ENCODE peak calls at places on chromosomes 2 and 18, in five cellular contexts. E is upper lobe of left lung, F is right atrium auricular region, C is fibroblast of pulmonary artery, A is mesendoderm. H is an unnamed sample.

GRCh38 chr2:75525434-75526308 is 35.1 kb downstream of the EVA1A start:
- DNase-seq in E (no peak), F (no peak), C (no peak), A (no peak), H (no peak)

GRCh38 chr18:31046916-31047315 is 4.4 kb upstream of the DSC3 start:
- DNase-seq in E (no peak), F (no peak), C (no peak), A (no peak), H (no peak)

GRCh38 chr18:56068030-56068671 is 480.2 kb upstream of the TCF4 start:
- DNase-seq in E (no peak), F (no peak), C (peak; percentile 20), A (peak; percentile 57), H (no peak)

GRCh38 chr18:42053188-42053781 is 98.3 kb downstream of the PIK3C3 start:
- DNase-seq in E (peak; percentile 50), F (no peak), C (peak; percentile 79), A (peak; percentile 51), H (no peak)

GRCh38 chr2:20925265-20925889 is 102.5 kb upstream of the LDAH start:
- DNase-seq in E (no peak), F (no peak), C (peak; percentile 2), A (peak; percentile 40), H (no peak)

GRCh38 chr2:8148260-8148880 is 533.5 kb upstream of the ID2 start:
- DNase-seq in E (no peak), F (no peak), C (peak; percentile 87), A (peak; percentile 10), H (peak; percentile 41)

GRCh38 chr2:211138551-211138950 is 582.2 kb downstream of the CPS1 start:
- DNase-seq in E (no peak), F (no peak), C (no peak), A (no peak), H (no peak)

GRCh38 chr2:206154197-206154596 is 5.0 kb downstream of the NDUFS1 start:
- DNase-seq in E (no peak), F (no peak), C (peak; percentile 45), A (peak; percentile 56), H (no peak)

GRCh38 chr18:71431171-71431570 is 1113.0 kb downstream of the CBLN2 start:
- DNase-seq in E (no peak), F (no peak), C (no peak), A (no peak), H (no peak)

GRCh38 chr18:21341141-21341540 is 99.1 kb downstream of the GREB1L start:
- DNase-seq in E (no peak), F (no peak), C (no peak), A (no peak), H (no peak)

GRCh38 chr2:45214550-45214949 is 205.3 kb upstream of the SIX2 start:
- DNase-seq in E (no peak), F (no peak), C (no peak), A (no peak), H (no peak)

GRCh38 chr2:240435955-240436625 is 627 bp downstream of the GPC1 start:
- DNase-seq in E (no peak), F (no peak), C (peak; percentile 8), A (peak; percentile 60), H (no peak)

GRCh38 chr2:207911856-207912255 is 113.5 kb downstream of the PLEKHM3 start:
- DNase-seq in E (no peak), F (no peak), C (no peak), A (no peak), H (no peak)

GRCh38 chr2:207911215-207911614 is 114.1 kb downstream of the PLEKHM3 start:
- DNase-seq in E (no peak), F (no peak), C (no peak), A (no peak), H (no peak)

GRCh38 chr2:207913772-207914358 is 111.5 kb downstream of the PLEKHM3 start:
- DNase-seq in E (no peak), F (no peak), C (no peak), A (no peak), H (no peak)

GRCh38 chr2:207919164-207919919 is 106.0 kb downstream of the PLEKHM3 start:
- DNase-seq in E (no peak), F (no peak), C (no peak), A (no peak), H (no peak)

DNA sequence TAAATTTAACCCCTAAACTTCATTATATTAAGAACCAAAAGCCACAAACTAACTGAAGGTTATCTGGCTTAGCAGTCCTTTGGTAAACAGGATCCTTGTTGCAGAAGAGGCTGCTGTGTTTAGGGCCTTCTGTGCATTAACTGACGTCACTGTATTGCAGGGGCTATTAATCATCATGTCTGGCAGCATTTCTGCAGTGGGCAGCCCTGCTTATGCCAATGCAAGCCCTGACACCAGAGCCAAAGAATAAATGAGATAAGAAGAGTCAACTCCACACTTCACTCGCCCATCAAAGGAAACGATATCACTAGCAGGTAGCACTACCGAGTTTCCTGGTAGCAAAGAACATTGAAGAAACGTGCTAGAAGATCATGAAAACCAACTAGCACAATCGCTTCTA is 110.6 kb downstream of the PLEKHM3 start:
- DNase-seq in E (no peak), F (no peak), C (no peak), A (no peak), H (no peak)
- H3K4me3 ChIP-seq in E (no peak overlapping the region), F (no peak overlapping the region), C (no peak overlapping the region), A (no peak overlapping the region), H (no peak overlapping the region)

DNA sequence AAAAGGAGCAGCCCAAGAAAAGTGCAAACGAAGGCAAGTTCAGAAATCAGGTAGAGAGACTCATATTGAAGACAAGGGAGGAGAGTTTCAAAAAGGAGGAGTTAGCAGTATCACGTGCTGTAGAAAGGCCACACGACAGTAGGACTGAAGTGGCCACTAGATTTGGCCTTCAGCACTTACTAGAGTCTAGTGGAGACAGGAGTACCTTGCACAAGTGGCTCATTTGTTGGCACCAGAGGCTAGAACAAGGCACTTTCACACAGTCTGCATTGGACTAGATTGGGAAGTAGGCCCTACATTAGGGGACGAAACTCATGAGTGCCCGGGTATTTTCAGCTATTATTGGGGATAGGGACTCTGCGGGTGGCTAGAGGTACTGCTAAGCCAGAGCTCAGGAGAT is 1.6 kb upstream of the NCOA1 start:
- DNase-seq in E (peak; percentile 83), F (no peak), C (no peak), A (peak; percentile 39), H (no peak)
- H3K4me3 ChIP-seq in E (no peak overlapping the region), F (no peak overlapping the region), C (no peak overlapping the region), A (no peak overlapping the region), H (no peak overlapping the region)

GRCh38 chr2:127103243-127104165 is 3.5 kb downstream of the BIN1 start:
- DNase-seq in E (peak; percentile 20), F (no peak), C (no peak), A (no peak), H (no peak)

GRCh38 chr2:127100261-127101047 is 6.5 kb downstream of the BIN1 start:
- DNase-seq in E (no peak), F (no peak), C (peak; percentile 33), A (peak; percentile 68), H (no peak)

GRCh38 chr2:127101756-127102463 is 5.0 kb downstream of the BIN1 start:
- DNase-seq in E (no peak), F (no peak), C (no peak), A (no peak), H (no peak)

GRCh38 chr2:127102464-127103242 is 4.3 kb downstream of the BIN1 start:
- DNase-seq in E (no peak), F (no peak), C (no peak), A (no peak), H (no peak)

GRCh38 chr2:127101048-127101611 is 5.8 kb downstream of the BIN1 start:
- DNase-seq in E (no peak), F (no peak), C (no peak), A (no peak), H (no peak)
- H3K4me3 ChIP-seq in E (no peak overlapping the region), F (no peak overlapping the region), C (no peak overlapping the region), A (no peak overlapping the region), H (no peak overlapping the region)

GRCh38 chr2:118209727-118210126 is 121.5 kb downstream of the INSIG2 start:
- DNase-seq in E (no peak), F (no peak), C (no peak), A (no peak), H (no peak)

GRCh38 chr2:118202707-118203303 is 114.5 kb downstream of the INSIG2 start:
- DNase-seq in E (no peak), F (no peak), C (peak; percentile 59), A (peak; percentile 70), H (no peak)

DNA sequence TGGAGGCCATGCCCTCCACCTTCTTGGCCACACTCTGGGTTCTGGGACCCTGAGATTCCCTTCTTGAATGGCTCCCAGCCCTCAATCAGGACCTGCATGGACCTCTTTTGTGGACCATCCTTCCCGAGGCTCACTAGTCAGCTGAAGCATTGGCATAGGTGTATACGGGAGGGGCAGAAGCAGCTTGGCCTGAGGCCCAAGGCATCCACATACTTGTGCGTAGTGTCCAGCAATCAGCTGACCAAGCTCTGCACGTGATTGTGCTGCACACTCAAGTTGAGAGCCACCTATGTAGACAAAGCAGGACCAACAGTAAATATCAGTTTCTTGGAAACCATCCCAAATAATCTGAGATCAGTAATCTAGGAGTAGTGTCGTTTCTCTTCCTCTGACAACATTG is 119.6 kb downstream of the INSIG2 start:
- DNase-seq in E (peak; percentile 42), F (no peak), C (no peak), A (no peak), H (no peak)
- H3K4me3 ChIP-seq in E (no peak overlapping the region), F (no peak overlapping the region), C (no peak overlapping the region), A (no peak overlapping the region), H (no peak overlapping the region)

GRCh38 chr2:157244691-157245090 is 12.8 kb upstream of the GALNT5 start:
- DNase-seq in E (no peak), F (no peak), C (no peak), A (no peak), H (no peak)
- H3K4me3 ChIP-seq in E (no peak overlapping the region), F (no peak overlapping the region), C (no peak overlapping the region), A (no peak overlapping the region), H (no peak overlapping the region)

DNA sequence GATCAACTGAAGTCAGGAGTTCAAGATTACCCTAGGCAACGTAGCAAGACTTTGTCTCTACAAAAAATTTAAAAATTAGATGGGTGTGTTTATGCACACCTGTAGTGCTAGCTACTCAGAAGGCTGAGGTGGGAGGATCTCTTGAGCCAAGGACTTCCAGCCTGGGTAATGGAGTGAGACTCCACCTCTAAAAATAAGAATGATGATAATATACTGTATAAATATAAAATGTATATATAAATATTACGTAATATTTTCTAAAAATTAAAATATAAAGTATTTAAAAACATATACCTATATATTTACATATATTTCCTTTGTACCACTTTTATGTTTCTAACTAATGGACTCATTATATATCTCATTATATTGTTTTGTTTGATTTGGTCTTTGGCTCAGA is 409.5 kb upstream of the REG3G start:
- DNase-seq in E (no peak), F (no peak), C (no peak), A (no peak), H (no peak)
- H3K4me3 ChIP-seq in E (no peak overlapping the region), F (no peak overlapping the region), C (no peak overlapping the region), A (no peak overlapping the region), H (no peak overlapping the region)

GRCh38 chr2:177260398-177260797 is 4.1 kb downstream of the NFE2L2 start:
- DNase-seq in E (no peak), F (no peak), C (no peak), A (no peak), H (no peak)
- H3K4me3 ChIP-seq in E (no peak overlapping the region), F (peak overlapping the region; percentile 99), C (peak overlapping the region; percentile 80), A (no peak overlapping the region), H (no peak overlapping the region)

DNA sequence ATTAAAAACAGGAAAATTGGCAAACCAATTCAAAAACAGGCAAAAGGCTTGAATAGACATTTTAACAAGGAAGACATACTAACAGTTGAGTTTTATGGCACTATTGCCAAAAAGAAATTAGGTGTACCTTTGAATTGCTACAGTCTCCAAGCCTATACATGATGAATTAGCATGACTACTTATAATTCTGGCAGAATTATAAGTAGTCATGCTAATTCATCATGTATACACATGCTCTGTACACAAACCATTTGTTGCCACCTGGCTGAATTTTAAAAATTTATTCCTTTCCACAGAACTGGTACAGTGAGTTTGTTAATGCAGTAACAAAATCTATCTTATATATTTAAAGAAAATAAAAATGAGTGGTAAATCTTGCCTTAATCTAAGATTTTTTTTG is 1332.0 kb upstream of the CRIM1 start:
- DNase-seq in E (no peak), F (no peak), C (no peak), A (no peak), H (no peak)
- H3K4me3 ChIP-seq in E (no peak overlapping the region), F (no peak overlapping the region), C (no peak overlapping the region), A (no peak overlapping the region), H (no peak overlapping the region)

H was measured in retinal pigment epithelial cell.